ENCODE peak calls at places on chromosomes 4 and X, in seven cellular contexts. O is H9, K is IMR-90, P is mesenchymal stem cell, Z is mesendoderm, A is H1, X is trophoblast cell. Q is an unnamed sample.

GRCh38 chr4:77994194-77994721 is 62.9 kb upstream of the FRAS1 start:
- DNase-seq in O (peak), K (peak), P (peak), Z (peak), A (peak), X (peak), Q (peak)

GRCh38 chrX:70262952-70263567 is 3.1 kb upstream of the P2RY4 start:
- DNase-seq in O (peak), K (peak), P (peak), Z (peak), A (peak), X (peak), Q (peak)

GRCh38 chr4:3491681-3492405 is 28.7 kb downstream of the DOK7 start:
- DNase-seq in O (no peak), K (peak), P (peak), Z (peak), A (no peak), X (no peak), Q (no peak)

GRCh38 chr4:10951306-10951705 is 266.7 kb upstream of the CLNK start:
- DNase-seq in O (no peak), K (no peak), P (peak), Z (no peak), A (no peak), X (peak), Q (no peak)

GRCh38 chrX:15646543-15646942 is 18.1 kb downstream of the CLTRN start:
- DNase-seq in O (peak), K (no peak), P (no peak), Z (no peak), A (no peak), X (no peak), Q (no peak)

GRCh38 chrX:114268643-114269042 is 315.2 kb upstream of the HTR2C start:
- DNase-seq in O (no peak), K (no peak), P (no peak), Z (no peak), A (no peak), X (no peak), Q (no peak)

GRCh38 chr4:11416767-11417113 is 12.0 kb downstream of the HS3ST1 start:
- DNase-seq in O (no peak), K (no peak), P (no peak), Z (peak), A (no peak), X (no peak), Q (no peak)

GRCh38 chr4:107548211-107548905 is 171.7 kb downstream of the PAPSS1 start:
- DNase-seq in O (no peak), K (peak), P (peak), Z (peak), A (no peak), X (peak), Q (no peak)

GRCh38 chrX:13007519-13008188 is 32.7 kb downstream of the TMSB4X start:
- DNase-seq in O (no peak), K (peak), P (no peak), Z (no peak), A (no peak), X (no peak), Q (no peak)

GRCh38 chr4:34182346-34182745 is 2062.0 kb downstream of the ARAP2 start:
- DNase-seq in O (no peak), K (peak), P (peak), Z (no peak), A (no peak), X (no peak), Q (no peak)

GRCh38 chr4:156146581-156146980 is 192.9 kb upstream of the CTSO start:
- DNase-seq in O (no peak), K (no peak), P (no peak), Z (no peak), A (no peak), X (no peak), Q (no peak)

GRCh38 chr4:112142152-112142551 is 3.1 kb upstream of the FAM241A start:
- DNase-seq in O (no peak), K (no peak), P (no peak), Z (no peak), A (no peak), X (no peak), Q (no peak)

GRCh38 chr4:119774840-119775239 is 146.2 kb upstream of the PDE5A start:
- DNase-seq in O (peak), K (no peak), P (no peak), Z (no peak), A (no peak), X (no peak), Q (no peak)

GRCh38 chr4:6332042-6332668 is 62.5 kb downstream of the WFS1 start:
- DNase-seq in O (peak), K (peak), P (peak), Z (peak), A (no peak), X (peak), Q (peak)

GRCh38 chr4:128831526-128832252 is 22.2 kb downstream of the JADE1 start:
- DNase-seq in O (peak), K (peak), P (peak), Z (peak), A (no peak), X (no peak), Q (peak)

GRCh38 chr4:164876680-164877324 is at the start of gene APELA:
- DNase-seq in O (no peak), K (no peak), P (peak), Z (peak), A (no peak), X (no peak), Q (no peak)

GRCh38 chr4:150046728-150047217 is 31.5 kb upstream of the DCLK2 start:
- DNase-seq in O (no peak), K (no peak), P (no peak), Z (no peak), A (no peak), X (no peak), Q (no peak)

GRCh38 chr4:150049682-150050081 is 28.6 kb upstream of the DCLK2 start:
- DNase-seq in O (no peak), K (no peak), P (no peak), Z (no peak), A (no peak), X (no peak), Q (no peak)

GRCh38 chr4:150045410-150045809 is 32.8 kb upstream of the DCLK2 start:
- DNase-seq in O (no peak), K (no peak), P (no peak), Z (peak), A (no peak), X (no peak), Q (no peak)

GRCh38 chr4:150050566-150050965 is 27.7 kb upstream of the DCLK2 start:
- DNase-seq in O (no peak), K (no peak), P (no peak), Z (no peak), A (no peak), X (no peak), Q (no peak)

GRCh38 chr4:150047546-150047945 is 30.7 kb upstream of the DCLK2 start:
- DNase-seq in O (no peak), K (no peak), P (no peak), Z (no peak), A (no peak), X (no peak), Q (no peak)
- H3K23ac ChIP-seq in O (no peak), K (no peak), P (no peak), Z (no peak), A (no peak), X (no peak), Q (no peak)

DNA sequence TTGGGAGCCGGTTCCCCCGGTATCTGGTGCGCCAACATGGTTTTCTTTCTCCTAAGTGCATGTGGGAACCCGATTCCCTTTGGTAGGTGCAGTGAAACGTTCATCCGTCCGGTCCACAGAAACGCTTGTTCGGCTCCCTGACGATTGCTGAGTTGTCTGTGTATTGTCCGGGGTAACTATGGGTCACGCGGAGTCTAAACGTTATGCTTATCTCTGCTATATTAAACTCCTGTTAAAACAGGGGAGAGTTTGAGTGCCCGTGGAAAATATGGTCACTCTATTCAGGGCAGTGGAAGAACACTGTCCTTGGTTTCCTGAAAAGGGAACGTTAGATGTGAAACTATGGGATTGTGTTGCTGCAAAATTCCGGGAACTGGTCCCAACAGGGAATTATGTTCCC is 32.4 kb upstream of the MGST2 start:
- DNase-seq in O (no peak), K (no peak), P (no peak), Z (no peak), A (no peak), X (no peak), Q (no peak)
- H3K23ac ChIP-seq in O (no peak), K (no peak), P (no peak), Z (no peak), A (no peak), X (no peak), Q (no peak)

GRCh38 chr4:185578284-185578683 is 43.0 kb upstream of the PDLIM3 start:
- DNase-seq in O (no peak), K (no peak), P (no peak), Z (no peak), A (no peak), X (peak), Q (no peak)
- H3K23ac ChIP-seq in O (no peak), K (no peak), P (no peak), Z (no peak), A (no peak), X (no peak), Q (no peak)

DNA sequence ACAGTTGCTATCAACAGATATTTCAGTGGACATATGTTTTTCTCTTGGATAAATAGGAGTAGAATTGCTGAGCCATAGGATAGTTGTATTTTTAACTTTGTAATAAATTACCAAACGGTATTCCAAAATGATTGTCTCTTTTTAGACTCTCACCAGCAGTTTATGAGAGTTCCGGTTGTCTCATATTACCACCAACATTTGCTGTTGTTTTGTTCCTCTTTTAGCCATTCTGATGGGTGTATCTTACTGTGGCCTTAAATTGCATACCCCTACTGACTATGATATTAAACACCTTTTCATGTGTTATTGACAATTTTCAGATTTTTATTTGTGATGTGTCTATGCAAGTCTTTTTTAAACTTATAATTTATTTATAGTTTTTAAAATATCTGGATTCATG is 39.7 kb downstream of the SNX25 start:
- DNase-seq in O (no peak), K (no peak), P (no peak), Z (no peak), A (no peak), X (no peak), Q (no peak)
- H3K23ac ChIP-seq in O (no peak), K (no peak), P (no peak), Z (no peak), A (no peak), X (no peak), Q (no peak)

GRCh38 chr4:139670765-139671164 is 5.1 kb downstream of the MGST2 start:
- DNase-seq in O (no peak), K (no peak), P (no peak), Z (peak), A (no peak), X (no peak), Q (no peak)
- H3K23ac ChIP-seq in O (no peak), K (no peak), P (no peak), Z (no peak), A (no peak), X (no peak), Q (no peak)

GRCh38 chrX:87621697-87622096 is 104.1 kb downstream of the KLHL4 start:
- DNase-seq in O (no peak), K (no peak), P (peak), Z (no peak), A (no peak), X (no peak), Q (no peak)
- H3K23ac ChIP-seq in O (no peak), K (no peak), P (no peak), Z (no peak), A (no peak), X (no peak), Q (no peak)

DNA sequence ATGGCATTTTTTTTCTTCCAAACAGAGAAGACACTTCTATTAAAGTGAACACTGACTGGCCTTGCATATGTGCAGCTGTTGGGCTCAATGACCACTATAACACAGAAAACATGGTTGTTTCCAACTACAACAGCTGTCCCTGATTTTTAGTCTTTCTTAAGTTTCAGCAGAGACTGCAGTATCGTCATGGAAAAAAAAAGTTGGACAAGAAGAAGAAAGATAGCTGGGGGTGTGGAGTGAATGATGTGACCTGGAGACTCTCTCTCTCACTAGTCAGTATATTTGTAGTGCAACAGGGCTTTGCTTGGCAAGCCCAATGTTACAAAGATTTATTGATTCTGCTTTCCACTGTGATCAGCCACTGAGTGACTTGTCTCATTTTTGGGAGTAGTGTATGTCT is 29.5 kb upstream of the C4orf54 start:
- DNase-seq in O (no peak), K (no peak), P (no peak), Z (no peak), A (no peak), X (no peak), Q (no peak)
- H3K23ac ChIP-seq in O (no peak), K (no peak), P (no peak), Z (no peak), A (no peak), X (no peak), Q (no peak)

GRCh38 chr4:19224820-19225219 is 1026.9 kb upstream of the SLIT2 start:
- DNase-seq in O (no peak), K (peak), P (peak), Z (peak), A (no peak), X (peak), Q (no peak)
- H3K23ac ChIP-seq in O (no peak), K (no peak), P (no peak), Z (no peak), A (no peak), X (no peak), Q (no peak)